ENCODE peak calls at places on chromosomes 2 and 18, in five cellular contexts. T is HepG2, B is suprapubic skin, R is Peyer's patch, K is MG63. D is an unnamed sample.

GRCh38 chr2:34353498-34354113 is 754.5 kb upstream of the FAM98A start:
- DNase-seq in T (peak; percentile 27), R (no peak), K (no peak), B (no peak), D (no peak)

GRCh38 chr2:10120938-10121574 is 1.5 kb upstream of the RRM2 start:
- DNase-seq in T (peak; percentile 72), R (no peak), K (no peak), B (no peak), D (no peak)

GRCh38 chr2:144152817-144153271 is 367.1 kb downstream of the ZEB2 start:
- DNase-seq in K (peak; percentile 7), T (no peak), R (no peak), B (no peak), D (no peak)

GRCh38 chr2:8657423-8658062 is 24.3 kb upstream of the ID2 start:
- DNase-seq in R (no peak), K (no peak), T (no peak), B (no peak), D (no peak)

GRCh38 chr2:94873362-94874276 is 2.4 kb downstream of the TEKT4 start:
- DNase-seq in R (no peak), T (no peak), K (no peak), B (peak; percentile 44), D (no peak)

GRCh38 chr2:109602617-109603188 is 11.1 kb downstream of the SEPTIN10 start:
- DNase-seq in B (no peak), K (no peak), R (no peak), T (no peak), D (no peak)

GRCh38 chr2:158489366-158490112 is 32.8 kb downstream of the PKP4 start:
- DNase-seq in B (no peak), R (no peak), K (no peak), T (no peak), D (no peak)

GRCh38 chr2:150159300-150159699 is 328.2 kb downstream of the RND3 start:
- DNase-seq in R (no peak), K (no peak), T (no peak), B (no peak), D (no peak)

GRCh38 chr2:15107137-15107536 is 454.0 kb downstream of the NBAS start:
- DNase-seq in T (no peak), R (no peak), B (no peak), K (peak; percentile 20), D (no peak)

GRCh38 chr2:209411296-209411695 is 12.6 kb upstream of the MAP2 start:
- DNase-seq in T (no peak), R (no peak), K (no peak), B (no peak), D (no peak)

GRCh38 chr2:178177066-178177679 is 17.1 kb upstream of the OSBPL6 start:
- DNase-seq in K (no peak), B (no peak), T (no peak), R (no peak), D (no peak)

GRCh38 chr2:230942920-230943896 is 18.2 kb upstream of the GPR55 start:
- DNase-seq in K (no peak), R (peak; percentile 68), T (no peak), B (no peak), D (no peak)

GRCh38 chr2:134260726-134261125 is 6.9 kb downstream of the MGAT5 start:
- DNase-seq in B (no peak), T (no peak), K (peak; percentile 57), R (no peak), D (no peak)

GRCh38 chr2:119753041-119753929 is 6.4 kb upstream of the PTPN4 start:
- DNase-seq in K (no peak), T (peak; percentile 61), R (peak; percentile 61), B (no peak), D (peak; percentile 14)

GRCh38 chr2:237717366-237718276 is 81.0 kb upstream of the RBM44 start:
- DNase-seq in K (no peak), T (no peak), R (peak; percentile 44), B (no peak), D (peak; percentile 71)

GRCh38 chr2:134866498-134867099 is 28.2 kb downstream of the ACMSD start:
- DNase-seq in K (peak; percentile 51), B (no peak), T (no peak), R (no peak), D (no peak)

GRCh38 chr2:232526296-232527055 is 516 bp downstream of the CHRND start:
- DNase-seq in R (no peak), K (no peak), B (no peak), T (no peak), D (no peak)

GRCh38 chr2:55035716-55036115 is 14.5 kb downstream of the RTN4 start:
- DNase-seq in T (no peak), B (no peak), K (no peak), R (no peak), D (no peak)

GRCh38 chr2:101432411-101433181 is 42.3 kb downstream of the RFX8 start:
- DNase-seq in B (peak; percentile 66), K (no peak), R (no peak), T (no peak), D (no peak)

GRCh38 chr18:44668280-44668975 is 12.3 kb upstream of the SETBP1 start:
- DNase-seq in R (peak; percentile 65), T (no peak), B (no peak), K (no peak), D (no peak)
- H3K9me3 ChIP-seq in R (no peaks in the 10 kb centered on the region), T (no peaks in the 10 kb centered on the region), B (no peaks in the 10 kb centered on the region), K (no peaks in the 10 kb centered on the region), D (no peaks in the 10 kb centered on the region)

DNA sequence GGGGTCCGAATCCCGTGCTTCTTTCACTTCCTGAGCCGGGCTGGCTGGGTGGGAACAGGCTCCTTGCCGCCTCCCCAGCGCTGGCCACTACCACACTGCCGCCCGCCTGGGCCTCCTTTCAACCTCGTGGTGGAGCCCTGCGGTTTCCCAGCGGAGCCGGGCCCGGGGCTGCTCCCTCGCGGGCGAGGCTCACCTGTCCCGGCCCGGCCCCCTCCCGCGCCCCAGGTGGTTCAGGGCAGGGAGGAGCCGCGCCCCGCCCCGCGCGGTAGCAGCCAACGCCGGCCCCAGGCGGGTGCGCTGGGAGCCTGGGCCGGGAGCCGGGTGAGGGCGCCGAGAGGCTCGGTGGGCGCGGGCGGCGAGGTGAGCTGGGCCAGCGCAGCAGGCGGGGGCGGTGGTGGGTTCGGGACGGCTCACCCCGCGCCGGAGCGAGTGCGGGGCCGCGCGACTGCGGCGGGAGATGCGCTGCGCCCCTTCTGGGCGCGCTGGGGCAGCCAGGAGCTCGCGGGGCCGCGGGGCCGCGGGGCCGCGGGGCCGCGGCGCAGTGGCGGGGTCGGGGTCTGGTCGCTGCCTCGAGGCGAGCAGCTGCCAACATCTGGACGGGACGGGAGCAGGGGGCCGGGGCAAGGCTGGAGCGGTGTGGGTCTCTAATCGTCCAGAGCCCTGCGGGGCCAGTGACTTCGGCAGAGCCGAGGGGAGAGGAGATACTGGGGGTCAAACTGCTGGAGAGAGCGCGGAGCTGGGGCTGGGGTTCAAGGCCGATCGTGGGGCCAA is at the start of gene LYPD6B:
- DNase-seq in R (peak; percentile 75), T (no peak), B (no peak), K (peak; percentile 17), D (no peak)
- H3K27me3 ChIP-seq in R (no peaks in the 10 kb centered on the region), T (peaks cover 37% of the 10 kb centered on the region), B (peaks cover 29% of the 10 kb centered on the region), K (no peaks in the 10 kb centered on the region), D (peaks cover 20% of the 10 kb centered on the region)

DNA sequence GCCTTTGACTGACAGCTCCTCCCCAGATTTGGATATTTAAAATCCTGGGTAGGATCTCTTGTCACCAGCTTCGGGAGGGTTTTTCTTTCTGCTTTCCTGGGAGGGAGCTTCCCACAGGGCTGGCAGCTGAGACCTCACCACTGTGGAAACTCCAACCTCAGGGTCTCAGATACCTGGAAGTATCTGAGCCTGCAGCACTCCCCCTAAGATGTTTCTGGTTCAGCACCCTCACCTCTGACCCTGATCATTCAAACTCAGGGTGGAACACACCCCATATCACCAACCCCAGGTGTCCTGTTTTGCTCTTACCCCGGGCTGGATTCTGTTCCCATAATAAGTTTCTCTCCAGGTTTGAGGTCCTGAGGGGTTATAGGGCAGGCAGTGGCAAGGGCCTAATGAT is 1.9 kb downstream of the SIX2 start:
- DNase-seq in K (no peak), B (no peak), R (no peak), T (no peak), D (no peak)
- H3K9me3 ChIP-seq in K (no peaks in the 10 kb centered on the region), B (no peaks in the 10 kb centered on the region), R (no peaks in the 10 kb centered on the region), T (no peaks in the 10 kb centered on the region), D (peaks cover 3% of the 10 kb centered on the region)

GRCh38 chr2:70895249-70895648 is 40.5 kb upstream of the ATP6V1B1 start:
- DNase-seq in R (no peak), K (no peak), T (no peak), B (no peak), D (no peak)
- H3K27me3 ChIP-seq in R (peaks cover 25% of the 10 kb centered on the region), K (no peaks in the 10 kb centered on the region), T (peaks cover 83% of the 10 kb centered on the region), B (peaks cover 100% of the 10 kb centered on the region), D (no peaks in the 10 kb centered on the region)

DNA sequence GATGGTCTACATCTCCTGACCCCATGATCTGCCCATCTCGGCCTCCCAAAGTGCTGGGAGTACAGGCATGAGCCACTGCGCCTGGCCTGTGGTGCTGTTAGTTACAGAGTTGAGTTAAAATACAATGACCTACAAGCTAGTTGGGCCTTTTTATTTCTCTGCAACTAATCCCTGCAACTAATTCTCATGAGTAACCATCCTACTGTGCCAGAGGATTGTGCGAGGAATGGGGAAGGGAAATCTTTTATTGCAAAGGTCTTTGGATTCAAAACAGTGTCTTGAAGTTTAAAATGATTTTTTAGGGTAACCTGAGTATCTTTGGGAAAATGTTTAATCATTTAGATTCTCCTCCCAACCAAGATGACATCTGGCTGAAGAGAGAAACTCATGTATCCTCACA is 88.8 kb upstream of the RMDN2 start:
- DNase-seq in B (no peak), T (no peak), K (no peak), R (no peak), D (no peak)
- H3K9me3 ChIP-seq in B (no peaks in the 10 kb centered on the region), T (no peaks in the 10 kb centered on the region), K (no peaks in the 10 kb centered on the region), R (no peaks in the 10 kb centered on the region), D (no peaks in the 10 kb centered on the region)

GRCh38 chr2:104704846-104705245 is 149.1 kb upstream of the POU3F3 start:
- DNase-seq in B (no peak), T (no peak), R (no peak), K (no peak), D (no peak)

GRCh38 chr2:104702026-104702425 is 151.9 kb upstream of the POU3F3 start:
- DNase-seq in T (no peak), R (no peak), K (no peak), B (no peak), D (no peak)

GRCh38 chr2:104703669-104704068 is 150.2 kb upstream of the POU3F3 start:
- DNase-seq in B (no peak), K (no peak), T (no peak), R (no peak), D (no peak)

GRCh38 chr2:104701471-104701911 is 152.4 kb upstream of the POU3F3 start:
- DNase-seq in R (no peak), K (no peak), B (no peak), T (no peak), D (no peak)

GRCh38 chr2:104702451-104702850 is 151.5 kb upstream of the POU3F3 start:
- DNase-seq in K (no peak), B (no peak), T (no peak), R (no peak), D (no peak)
- H3K27me3 ChIP-seq in K (peaks cover 6% of the 10 kb centered on the region), B (peaks cover 11% of the 10 kb centered on the region), T (peaks cover 29% of the 10 kb centered on the region), R (no peaks in the 10 kb centered on the region), D (no peaks in the 10 kb centered on the region)

GRCh38 chr2:196649202-196649601 is 9.7 kb downstream of the CCDC150 start:
- DNase-seq in K (no peak), R (no peak), B (no peak), T (no peak), D (no peak)
- H3K9me3 ChIP-seq in K (peaks cover 47% of the 10 kb centered on the region), R (no peaks in the 10 kb centered on the region), B (peaks cover 7% of the 10 kb centered on the region), T (peaks cover 46% of the 10 kb centered on the region), D (peaks cover 7% of the 10 kb centered on the region)

GRCh38 chr2:23073681-23074080 is 311.3 kb upstream of the KLHL29 start:
- DNase-seq in B (no peak), T (no peak), R (no peak), K (no peak), D (no peak)
- H3K27me3 ChIP-seq in B (no peaks in the 10 kb centered on the region), T (no peaks in the 10 kb centered on the region), R (no peaks in the 10 kb centered on the region), K (no peaks in the 10 kb centered on the region), D (no peaks in the 10 kb centered on the region)

GRCh38 chr2:189943009-189943408 is 119.5 kb downstream of the MSTN start:
- DNase-seq in R (no peak), B (no peak), T (no peak), K (no peak), D (no peak)
- H3K9me3 ChIP-seq in R (no peaks in the 10 kb centered on the region), B (peaks cover 24% of the 10 kb centered on the region), T (peaks cover 37% of the 10 kb centered on the region), K (peaks cover 37% of the 10 kb centered on the region), D (no peaks in the 10 kb centered on the region)